ENCODE peak calls at places on chromosomes 7 and 10, in seven cellular contexts. One of them, this sample, is unnamed.

GRCh38 chr7:128783143-128783799 is 7.7 kb upstream of the OPN1SW start:
- DNase-seq in body of pancreas: no peak
- DNase-seq in heart left ventricle: peak
- DNase-seq in breast epithelium: no peak
- DNase-seq in HCT116: peak
- DNase-seq in IMR-90: peak
- DNase-seq in stomach: peak
- DNase-seq in this sample: peak

GRCh38 chr10:102133373-102134195 is 744 bp downstream of the PPRC1 start:
- DNase-seq in body of pancreas: peak
- DNase-seq in heart left ventricle: peak
- DNase-seq in breast epithelium: peak
- DNase-seq in HCT116: no peak
- DNase-seq in IMR-90: peak
- DNase-seq in stomach: peak
- DNase-seq in this sample: peak

GRCh38 chr7:123769371-123769770 is 20.6 kb upstream of the WASL start:
- DNase-seq in body of pancreas: peak
- DNase-seq in heart left ventricle: peak
- DNase-seq in breast epithelium: no peak
- DNase-seq in HCT116: peak
- DNase-seq in IMR-90: peak
- DNase-seq in stomach: peak
- DNase-seq in this sample: no peak

GRCh38 chr7:50957427-50957826 is 174.7 kb upstream of the GRB10 start:
- DNase-seq in body of pancreas: no peak
- DNase-seq in heart left ventricle: no peak
- DNase-seq in breast epithelium: no peak
- DNase-seq in HCT116: no peak
- DNase-seq in IMR-90: no peak
- DNase-seq in stomach: no peak
- DNase-seq in this sample: no peak

GRCh38 chr10:130021373-130021950 is 57.4 kb upstream of the EBF3 start:
- DNase-seq in body of pancreas: no peak
- DNase-seq in heart left ventricle: no peak
- DNase-seq in breast epithelium: no peak
- DNase-seq in HCT116: no peak
- DNase-seq in IMR-90: peak
- DNase-seq in stomach: no peak
- DNase-seq in this sample: no peak

GRCh38 chr7:23514755-23515154 is 17.0 kb downstream of the TRA2A start:
- DNase-seq in body of pancreas: no peak
- DNase-seq in heart left ventricle: no peak
- DNase-seq in breast epithelium: no peak
- DNase-seq in HCT116: no peak
- DNase-seq in IMR-90: no peak
- DNase-seq in stomach: no peak
- DNase-seq in this sample: no peak

GRCh38 chr10:125008689-125009579 is 67.0 kb downstream of the ZRANB1 start:
- DNase-seq in body of pancreas: peak
- DNase-seq in heart left ventricle: no peak
- DNase-seq in breast epithelium: no peak
- DNase-seq in HCT116: no peak
- DNase-seq in IMR-90: no peak
- DNase-seq in stomach: peak
- DNase-seq in this sample: no peak

GRCh38 chr10:4867109-4867519 is 41.1 kb downstream of the AKR1E2 start:
- DNase-seq in body of pancreas: no peak
- DNase-seq in heart left ventricle: no peak
- DNase-seq in breast epithelium: no peak
- DNase-seq in HCT116: no peak
- DNase-seq in IMR-90: no peak
- DNase-seq in stomach: no peak
- DNase-seq in this sample: no peak

GRCh38 chr7:156220078-156220605 is 407.9 kb upstream of the SHH start:
- DNase-seq in body of pancreas: no peak
- DNase-seq in heart left ventricle: peak
- DNase-seq in breast epithelium: no peak
- DNase-seq in HCT116: no peak
- DNase-seq in IMR-90: no peak
- DNase-seq in stomach: no peak
- DNase-seq in this sample: no peak

GRCh38 chr10:114053946-114054345 is 10.3 kb downstream of the ADRB1 start:
- DNase-seq in body of pancreas: no peak
- DNase-seq in heart left ventricle: no peak
- DNase-seq in breast epithelium: no peak
- DNase-seq in HCT116: no peak
- DNase-seq in IMR-90: no peak
- DNase-seq in stomach: no peak
- DNase-seq in this sample: no peak

GRCh38 chr7:47239927-47240570 is 341.9 kb downstream of the TNS3 start:
- DNase-seq in body of pancreas: no peak
- DNase-seq in heart left ventricle: no peak
- DNase-seq in breast epithelium: no peak
- DNase-seq in HCT116: no peak
- DNase-seq in IMR-90: no peak
- DNase-seq in stomach: no peak
- DNase-seq in this sample: no peak

GRCh38 chr10:80664071-80664680 is 126.5 kb downstream of the SH2D4B start:
- DNase-seq in body of pancreas: peak
- DNase-seq in heart left ventricle: peak
- DNase-seq in breast epithelium: peak
- DNase-seq in HCT116: peak
- DNase-seq in IMR-90: peak
- DNase-seq in stomach: peak
- DNase-seq in this sample: peak

GRCh38 chr7:132450188-132450587 is 126.1 kb downstream of the PLXNA4 start:
- DNase-seq in body of pancreas: no peak
- DNase-seq in heart left ventricle: no peak
- DNase-seq in breast epithelium: no peak
- DNase-seq in HCT116: no peak
- DNase-seq in IMR-90: no peak
- DNase-seq in stomach: no peak
- DNase-seq in this sample: no peak

GRCh38 chr7:151104411-151105235 is 18.3 kb downstream of the AGAP3 start:
- DNase-seq in body of pancreas: no peak
- DNase-seq in heart left ventricle: no peak
- DNase-seq in breast epithelium: no peak
- DNase-seq in HCT116: no peak
- DNase-seq in IMR-90: peak
- DNase-seq in stomach: no peak
- DNase-seq in this sample: no peak

GRCh38 chr7:148847815-148848726 is 36.0 kb downstream of the EZH2 start:
- DNase-seq in body of pancreas: no peak
- DNase-seq in heart left ventricle: no peak
- DNase-seq in breast epithelium: no peak
- DNase-seq in HCT116: no peak
- DNase-seq in IMR-90: no peak
- DNase-seq in stomach: no peak
- DNase-seq in this sample: no peak

GRCh38 chr7:105776986-105777910 is 99.2 kb downstream of the ATXN7L1 start:
- DNase-seq in body of pancreas: no peak
- DNase-seq in heart left ventricle: no peak
- DNase-seq in breast epithelium: no peak
- DNase-seq in HCT116: peak
- DNase-seq in IMR-90: peak
- DNase-seq in stomach: no peak
- DNase-seq in this sample: no peak

GRCh38 chr10:131082991-131083465 is 228.5 kb downstream of the TCERG1L start:
- DNase-seq in body of pancreas: peak
- DNase-seq in heart left ventricle: no peak
- DNase-seq in breast epithelium: no peak
- DNase-seq in HCT116: no peak
- DNase-seq in IMR-90: no peak
- DNase-seq in stomach: no peak
- DNase-seq in this sample: no peak

GRCh38 chr7:1187127-1187526 is 27.1 kb upstream of the ZFAND2A start:
- DNase-seq in body of pancreas: no peak
- DNase-seq in heart left ventricle: no peak
- DNase-seq in breast epithelium: no peak
- DNase-seq in HCT116: no peak
- DNase-seq in IMR-90: no peak
- DNase-seq in stomach: no peak
- DNase-seq in this sample: no peak

GRCh38 chr10:61063035-61063434 is 119.0 kb upstream of the RHOBTB1 start:
- DNase-seq in body of pancreas: no peak
- DNase-seq in heart left ventricle: no peak
- DNase-seq in breast epithelium: no peak
- DNase-seq in HCT116: no peak
- DNase-seq in IMR-90: no peak
- DNase-seq in stomach: no peak
- DNase-seq in this sample: no peak

GRCh38 chr7:911791-912480 is 35.6 kb downstream of the GET4 start:
- DNase-seq in body of pancreas: no peak
- DNase-seq in heart left ventricle: no peak
- DNase-seq in breast epithelium: no peak
- DNase-seq in HCT116: no peak
- DNase-seq in IMR-90: no peak
- DNase-seq in stomach: no peak
- DNase-seq in this sample: no peak

GRCh38 chr10:110032801-110033723 is 25.3 kb downstream of the ADD3 start:
- DNase-seq in body of pancreas: peak
- DNase-seq in heart left ventricle: peak
- DNase-seq in breast epithelium: no peak
- DNase-seq in HCT116: no peak
- DNase-seq in IMR-90: no peak
- DNase-seq in stomach: peak
- DNase-seq in this sample: no peak

GRCh38 chr10:52322323-52322722 is 8.2 kb downstream of the DKK1 start:
- DNase-seq in body of pancreas: no peak
- DNase-seq in heart left ventricle: no peak
- DNase-seq in breast epithelium: no peak
- DNase-seq in HCT116: no peak
- DNase-seq in IMR-90: no peak
- DNase-seq in stomach: no peak
- DNase-seq in this sample: no peak

GRCh38 chr10:132554991-132555647 is 17.5 kb downstream of the INPP5A start:
- DNase-seq in body of pancreas: no peak
- DNase-seq in heart left ventricle: peak
- DNase-seq in breast epithelium: no peak
- DNase-seq in HCT116: no peak
- DNase-seq in IMR-90: no peak
- DNase-seq in stomach: peak
- DNase-seq in this sample: no peak

GRCh38 chr10:32239770-32240169 is 107.2 kb downstream of the EPC1 start:
- DNase-seq in body of pancreas: no peak
- DNase-seq in heart left ventricle: no peak
- DNase-seq in breast epithelium: no peak
- DNase-seq in HCT116: no peak
- DNase-seq in IMR-90: peak
- DNase-seq in stomach: no peak
- DNase-seq in this sample: no peak

GRCh38 chr10:3528271-3528670 is 256.7 kb downstream of the KLF6 start:
- DNase-seq in body of pancreas: no peak
- DNase-seq in heart left ventricle: no peak
- DNase-seq in breast epithelium: no peak
- DNase-seq in HCT116: no peak
- DNase-seq in IMR-90: no peak
- DNase-seq in stomach: no peak
- DNase-seq in this sample: no peak

GRCh38 chr7:121798896-121799295 is 74.1 kb upstream of the PTPRZ1 start:
- DNase-seq in body of pancreas: no peak
- DNase-seq in heart left ventricle: no peak
- DNase-seq in breast epithelium: no peak
- DNase-seq in HCT116: no peak
- DNase-seq in IMR-90: no peak
- DNase-seq in stomach: no peak
- DNase-seq in this sample: no peak

GRCh38 chr7:137169282-137169698 is 174.2 kb downstream of the PTN start:
- DNase-seq in body of pancreas: peak
- DNase-seq in heart left ventricle: peak
- DNase-seq in breast epithelium: no peak
- DNase-seq in HCT116: no peak
- DNase-seq in IMR-90: peak
- DNase-seq in stomach: peak
- DNase-seq in this sample: peak

GRCh38 chr7:141014523-141015395 is at the start of gene MRPS33:
- DNase-seq in body of pancreas: peak
- DNase-seq in heart left ventricle: peak
- DNase-seq in breast epithelium: peak
- DNase-seq in HCT116: peak
- DNase-seq in IMR-90: peak
- DNase-seq in stomach: peak
- DNase-seq in this sample: peak
- TF ChIP-seq POLR2A in body of pancreas: peak
- TF ChIP-seq POLR2A in heart left ventricle: peak
- TF ChIP-seq POLR2A in breast epithelium: peak
- TF ChIP-seq POLR2A in HCT116: peak
- TF ChIP-seq POLR2A in IMR-90: peak
- TF ChIP-seq POLR2A in stomach: no peak
- TF ChIP-seq POLR2A in this sample: no peak

GRCh38 chr10:108384378-108384777 is 1219.9 kb upstream of the SORCS1 start:
- DNase-seq in body of pancreas: no peak
- DNase-seq in heart left ventricle: no peak
- DNase-seq in breast epithelium: no peak
- DNase-seq in HCT116: no peak
- DNase-seq in IMR-90: no peak
- DNase-seq in stomach: no peak
- DNase-seq in this sample: no peak

GRCh38 chr10:108388716-108389115 is 1224.2 kb upstream of the SORCS1 start:
- DNase-seq in body of pancreas: no peak
- DNase-seq in heart left ventricle: no peak
- DNase-seq in breast epithelium: no peak
- DNase-seq in HCT116: no peak
- DNase-seq in IMR-90: no peak
- DNase-seq in stomach: no peak
- DNase-seq in this sample: no peak

GRCh38 chr10:108385963-108386362 is 1221.5 kb upstream of the SORCS1 start:
- DNase-seq in body of pancreas: no peak
- DNase-seq in heart left ventricle: no peak
- DNase-seq in breast epithelium: no peak
- DNase-seq in HCT116: no peak
- DNase-seq in IMR-90: no peak
- DNase-seq in stomach: no peak
- DNase-seq in this sample: no peak
- H3K4me3 ChIP-seq in body of pancreas: no peak
- H3K4me3 ChIP-seq in heart left ventricle: no peak
- H3K4me3 ChIP-seq in breast epithelium: no peak
- H3K4me3 ChIP-seq in HCT116: no peak
- H3K4me3 ChIP-seq in IMR-90: no peak
- H3K4me3 ChIP-seq in stomach: no peak
- H3K4me3 ChIP-seq in this sample: no peak

GRCh38 chr7:112880786-112881418 is 90.7 kb upstream of the TMEM168 start:
- DNase-seq in body of pancreas: no peak
- DNase-seq in heart left ventricle: no peak
- DNase-seq in breast epithelium: no peak
- DNase-seq in HCT116: no peak
- DNase-seq in IMR-90: no peak
- DNase-seq in stomach: no peak
- DNase-seq in this sample: no peak
- TF ChIP-seq POLR2A in body of pancreas: no peak
- TF ChIP-seq POLR2A in heart left ventricle: no peak
- TF ChIP-seq POLR2A in breast epithelium: no peak
- TF ChIP-seq POLR2A in HCT116: no peak
- TF ChIP-seq POLR2A in IMR-90: no peak
- TF ChIP-seq POLR2A in stomach: no peak
- TF ChIP-seq POLR2A in this sample: no peak

DNA sequence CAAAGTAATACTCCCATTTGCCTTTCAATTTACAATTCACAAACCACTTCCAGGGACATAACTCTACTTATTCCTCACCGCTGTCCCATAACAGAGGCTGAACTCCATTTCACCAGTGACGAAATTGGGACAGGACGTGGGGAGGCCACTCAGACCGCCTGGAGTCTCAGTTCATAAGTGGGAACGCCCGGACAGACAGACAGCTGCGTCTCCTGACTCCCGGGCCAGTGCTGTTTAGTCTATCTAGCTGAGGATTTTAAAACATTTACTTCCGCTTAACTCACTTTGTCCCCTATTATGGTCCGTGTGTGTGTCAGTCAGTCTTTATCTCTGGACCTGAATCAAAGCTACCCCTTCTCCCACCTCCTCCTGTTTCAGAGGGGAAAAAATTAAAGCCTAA is 67.4 kb upstream of the ZNF438 start:
- DNase-seq in body of pancreas: no peak
- DNase-seq in heart left ventricle: no peak
- DNase-seq in breast epithelium: no peak
- DNase-seq in HCT116: no peak
- DNase-seq in IMR-90: peak
- DNase-seq in stomach: no peak
- DNase-seq in this sample: no peak
- H3K4me3 ChIP-seq in body of pancreas: no peak
- H3K4me3 ChIP-seq in heart left ventricle: no peak
- H3K4me3 ChIP-seq in breast epithelium: no peak
- H3K4me3 ChIP-seq in HCT116: no peak
- H3K4me3 ChIP-seq in IMR-90: no peak
- H3K4me3 ChIP-seq in stomach: no peak
- H3K4me3 ChIP-seq in this sample: no peak